ENCODE peak calls at places on chromosomes 13 and 19, in ten cellular contexts. G, Z, D, O, V, Y, Q, N, A and F are unnamed samples.

GRCh38 chr13:52797176-52797575 is 51.3 kb downstream of the PCDH8 start:
- DNase-seq in Z (no peak), Y (no peak), N (no peak), G (no peak), A (no peak), O (no peak), D (no peak), Q (no peak), V (no peak), F (no peak)

GRCh38 chr13:101989798-101990350 is 412.0 kb downstream of the FGF14 start:
- DNase-seq in Q (no peak), Z (no peak), A (no peak), V (no peak), D (no peak), O (no peak), G (no peak), Y (no peak), N (no peak), F (no peak)

GRCh38 chr13:94344126-94344863 is 135.2 kb downstream of the DCT start:
- DNase-seq in Z (no peak), A (no peak), G (peak), V (no peak), Q (no peak), O (no peak), D (no peak), Y (no peak), N (no peak), F (no peak)

GRCh38 chr13:36530050-36530789 is 97.9 kb downstream of the CCNA1 start:
- DNase-seq in N (peak), A (no peak), O (no peak), Q (peak), D (no peak), G (no peak), V (no peak), Y (no peak), Z (no peak), F (no peak)

GRCh38 chr19:6793973-6794372 is 21.5 kb downstream of the VAV1 start:
- DNase-seq in Q (no peak), G (no peak), O (no peak), Z (no peak), V (no peak), N (no peak), D (no peak), A (no peak), Y (no peak), F (no peak)

GRCh38 chr13:69657676-69658075 is 449.9 kb upstream of the ATXN8OS start:
- DNase-seq in V (no peak), Q (no peak), N (no peak), O (no peak), Z (no peak), G (no peak), Y (no peak), D (no peak), A (no peak), F (no peak)

GRCh38 chr19:33171916-33172359 is 22.2 kb upstream of the LRP3 start:
- DNase-seq in O (no peak), D (no peak), V (no peak), Q (peak), N (no peak), G (no peak), Y (no peak), Z (no peak), A (no peak), F (no peak)

GRCh38 chr19:2969104-2969504 is 8.3 kb upstream of the TLE6 start:
- DNase-seq in O (peak), V (peak), N (no peak), A (no peak), Z (no peak), Q (no peak), Y (no peak), D (peak), G (no peak), F (no peak)

GRCh38 chr13:108777421-108778420 is 148.3 kb downstream of the MYO16 start:
- DNase-seq in Y (no peak), D (no peak), N (peak), Q (peak), A (no peak), Z (no peak), V (no peak), O (no peak), G (peak), F (no peak)

GRCh38 chr19:3733549-3734309 is 25.5 kb downstream of the TJP3 start:
- DNase-seq in D (no peak), Q (peak), Y (no peak), O (no peak), V (no peak), Z (no peak), G (no peak), N (no peak), A (no peak), F (no peak)

GRCh38 chr13:71626396-71626795 is 240.6 kb downstream of the DACH1 start:
- DNase-seq in O (no peak), Q (no peak), V (no peak), Z (no peak), G (no peak), D (no peak), A (no peak), N (no peak), Y (no peak), F (no peak)

GRCh38 chr13:25727250-25727649 is 324.6 kb downstream of the SHISA2 start:
- DNase-seq in D (no peak), V (no peak), Z (no peak), A (no peak), Y (no peak), G (no peak), Q (no peak), O (no peak), N (no peak), F (no peak)

GRCh38 chr13:100511422-100511821 is 77.2 kb downstream of the GGACT start:
- DNase-seq in Y (no peak), D (no peak), G (no peak), N (no peak), A (no peak), O (no peak), Q (no peak), V (no peak), Z (no peak), F (no peak)

GRCh38 chr13:102933076-102933922 is 87.5 kb downstream of the ERCC5 start:
- DNase-seq in Z (no peak), O (no peak), A (no peak), G (no peak), N (no peak), D (no peak), V (no peak), Q (no peak), Y (no peak), F (no peak)

GRCh38 chr19:1503089-1503924 is 9.5 kb downstream of the ADAMTSL5 start:
- DNase-seq in D (peak), Z (no peak), V (no peak), A (peak), O (peak), N (peak), Q (peak), G (no peak), Y (peak), F (peak)

GRCh38 chr13:37194428-37194861 is 89.0 kb upstream of the CSNK1A1L start:
- DNase-seq in G (no peak), A (no peak), Y (no peak), Q (no peak), D (peak), N (no peak), O (no peak), Z (no peak), V (no peak), F (no peak)

GRCh38 chr19:18700501-18701249 is 17.2 kb downstream of the CRTC1 start:
- DNase-seq in V (peak), Z (peak), D (peak), G (no peak), A (peak), Q (peak), Y (peak), N (peak), O (peak), F (peak)

GRCh38 chr13:100733261-100733660 is 58.7 kb upstream of the TMTC4 start:
- DNase-seq in O (no peak), Z (no peak), Q (no peak), Y (no peak), N (no peak), A (no peak), G (no peak), V (no peak), D (no peak), F (no peak)

GRCh38 chr19:56089344-56089743 is 31.8 kb downstream of the ZNF787 start:
- DNase-seq in O (peak), V (peak), Y (no peak), G (no peak), A (no peak), Z (no peak), D (no peak), Q (no peak), N (no peak), F (no peak)

GRCh38 chr13:86633346-86633745 is 834.1 kb upstream of the SLITRK6 start:
- DNase-seq in Z (no peak), O (no peak), Y (no peak), D (no peak), V (no peak), A (no peak), Q (no peak), N (no peak), G (no peak), F (no peak)

GRCh38 chr19:44955500-44956439 is 590 bp downstream of the CLPTM1 start:
- DNase-seq in V (peak), D (no peak), Q (no peak), Z (no peak), A (no peak), N (no peak), Y (no peak), O (no peak), G (no peak), F (no peak)

GRCh38 chr13:26872444-26873173 is 112.0 kb upstream of the GPR12 start:
- DNase-seq in Y (peak), G (no peak), O (peak), D (no peak), A (peak), V (peak), N (peak), Q (peak), Z (peak), F (no peak)

GRCh38 chr13:82597737-82598136 is 1284.5 kb downstream of the SLITRK1 start:
- DNase-seq in Y (no peak), O (no peak), A (no peak), Z (no peak), D (no peak), V (no peak), N (peak), G (peak), Q (no peak), F (no peak)

GRCh38 chr19:801030-801860 is 4.0 kb downstream of the PTBP1 start:
- DNase-seq in O (peak), Z (no peak), A (no peak), V (peak), G (no peak), N (no peak), Q (peak), Y (no peak), D (no peak), F (no peak)

GRCh38 chr13:26377038-26377437 is 123.1 kb downstream of the CDK8 start:
- DNase-seq in Z (no peak), O (no peak), V (no peak), N (peak), A (no peak), D (no peak), Q (peak), G (peak), Y (no peak), F (no peak)

GRCh38 chr19:10923503-10924076 is 4.8 kb downstream of the YIPF2 start:
- DNase-seq in G (no peak), A (no peak), V (no peak), Z (no peak), Q (no peak), D (no peak), N (no peak), Y (no peak), O (no peak), F (no peak)

GRCh38 chr13:43848250-43848649 is 31.3 kb downstream of the CCDC122 start:
- DNase-seq in N (no peak), Y (no peak), G (no peak), D (no peak), O (no peak), Q (no peak), V (no peak), A (no peak), Z (no peak), F (no peak)